ENCODE peak calls at places on chromosomes 12 and 14, in seven cellular contexts. One of them, this sample, is unnamed.

GRCh38 chr12:81077329-81077685 is 572 bp upstream of the ACSS3 start:
- DNase-seq in SK-N-SH: no peak
- DNase-seq in H1: peak
- DNase-seq in GM12878: no peak
- DNase-seq in HepG2: peak
- DNase-seq in GM12892: no peak
- DNase-seq in K562: no peak
- DNase-seq in this sample: no peak

GRCh38 chr12:112032292-112032691 is 19.1 kb downstream of the ERP29 start:
- DNase-seq in SK-N-SH: no peak
- DNase-seq in H1: no peak
- DNase-seq in GM12878: no peak
- DNase-seq in HepG2: no peak
- DNase-seq in GM12892: no peak
- DNase-seq in K562: no peak
- DNase-seq in this sample: no peak

GRCh38 chr12:45893240-45893639 is 97.1 kb downstream of the SCAF11 start:
- DNase-seq in SK-N-SH: no peak
- DNase-seq in H1: no peak
- DNase-seq in GM12878: no peak
- DNase-seq in HepG2: peak
- DNase-seq in GM12892: no peak
- DNase-seq in K562: peak
- DNase-seq in this sample: no peak

GRCh38 chr14:99117671-99118045 is 154.3 kb downstream of the BCL11B start:
- DNase-seq in SK-N-SH: no peak
- DNase-seq in H1: no peak
- DNase-seq in GM12878: no peak
- DNase-seq in HepG2: no peak
- DNase-seq in GM12892: no peak
- DNase-seq in K562: no peak
- DNase-seq in this sample: no peak

GRCh38 chr12:76706099-76706498 is 57.8 kb upstream of the ZDHHC17 start:
- DNase-seq in SK-N-SH: no peak
- DNase-seq in H1: no peak
- DNase-seq in GM12878: no peak
- DNase-seq in HepG2: no peak
- DNase-seq in GM12892: no peak
- DNase-seq in K562: no peak
- DNase-seq in this sample: no peak

GRCh38 chr12:106309671-106310313 is 7.3 kb downstream of the TCP11L2 start:
- DNase-seq in SK-N-SH: no peak
- DNase-seq in H1: no peak
- DNase-seq in GM12878: no peak
- DNase-seq in HepG2: no peak
- DNase-seq in GM12892: no peak
- DNase-seq in K562: no peak
- DNase-seq in this sample: no peak

GRCh38 chr12:92226036-92226661 is 80.5 kb upstream of the BTG1 start:
- DNase-seq in SK-N-SH: no peak
- DNase-seq in H1: no peak
- DNase-seq in GM12878: no peak
- DNase-seq in HepG2: no peak
- DNase-seq in GM12892: no peak
- DNase-seq in K562: no peak
- DNase-seq in this sample: no peak

GRCh38 chr12:87233636-87234035 is 795.6 kb downstream of the C12orf50 start:
- DNase-seq in SK-N-SH: no peak
- DNase-seq in H1: no peak
- DNase-seq in GM12878: no peak
- DNase-seq in HepG2: no peak
- DNase-seq in GM12892: no peak
- DNase-seq in K562: no peak
- DNase-seq in this sample: no peak

GRCh38 chr12:26268841-26269553 is 73.6 kb downstream of the SSPN start:
- DNase-seq in SK-N-SH: no peak
- DNase-seq in H1: no peak
- DNase-seq in GM12878: no peak
- DNase-seq in HepG2: peak
- DNase-seq in GM12892: no peak
- DNase-seq in K562: no peak
- DNase-seq in this sample: no peak

GRCh38 chr12:119036878-119037493 is 55.6 kb downstream of the SRRM4 start:
- DNase-seq in SK-N-SH: peak
- DNase-seq in H1: no peak
- DNase-seq in GM12878: no peak
- DNase-seq in HepG2: peak
- DNase-seq in GM12892: peak
- DNase-seq in K562: peak
- DNase-seq in this sample: peak

GRCh38 chr12:77060136-77060882 is 5.1 kb downstream of the E2F7 start:
- DNase-seq in SK-N-SH: no peak
- DNase-seq in H1: no peak
- DNase-seq in GM12878: peak
- DNase-seq in HepG2: no peak
- DNase-seq in GM12892: no peak
- DNase-seq in K562: no peak
- DNase-seq in this sample: no peak

GRCh38 chr14:91861091-91861490 is 6.2 kb downstream of the TC2N start:
- DNase-seq in SK-N-SH: no peak
- DNase-seq in H1: no peak
- DNase-seq in GM12878: no peak
- DNase-seq in HepG2: no peak
- DNase-seq in GM12892: no peak
- DNase-seq in K562: no peak
- DNase-seq in this sample: no peak

GRCh38 chr14:104658325-104658712 is 31.1 kb upstream of the INF2 start:
- DNase-seq in SK-N-SH: peak
- DNase-seq in H1: no peak
- DNase-seq in GM12878: no peak
- DNase-seq in HepG2: no peak
- DNase-seq in GM12892: no peak
- DNase-seq in K562: no peak
- DNase-seq in this sample: no peak

GRCh38 chr12:20577054-20577453 is 118.1 kb upstream of the SLCO1C1 start:
- DNase-seq in SK-N-SH: no peak
- DNase-seq in H1: no peak
- DNase-seq in GM12878: no peak
- DNase-seq in HepG2: no peak
- DNase-seq in GM12892: no peak
- DNase-seq in K562: no peak
- DNase-seq in this sample: no peak

GRCh38 chr12:32043928-32044549 is 62.6 kb upstream of the BICD1 start:
- DNase-seq in SK-N-SH: no peak
- DNase-seq in H1: no peak
- DNase-seq in GM12878: no peak
- DNase-seq in HepG2: no peak
- DNase-seq in GM12892: no peak
- DNase-seq in K562: no peak
- DNase-seq in this sample: no peak

GRCh38 chr12:54439096-54439495 is 20.0 kb upstream of the ITGA5 start:
- DNase-seq in SK-N-SH: no peak
- DNase-seq in H1: no peak
- DNase-seq in GM12878: no peak
- DNase-seq in HepG2: no peak
- DNase-seq in GM12892: no peak
- DNase-seq in K562: no peak
- DNase-seq in this sample: no peak

GRCh38 chr12:108313609-108314331 is 25.3 kb downstream of the CMKLR1 start:
- DNase-seq in SK-N-SH: peak
- DNase-seq in H1: no peak
- DNase-seq in GM12878: no peak
- DNase-seq in HepG2: peak
- DNase-seq in GM12892: no peak
- DNase-seq in K562: no peak
- DNase-seq in this sample: no peak

GRCh38 chr14:43247877-43248276 is 1259.2 kb downstream of the FSCB start:
- DNase-seq in SK-N-SH: no peak
- DNase-seq in H1: no peak
- DNase-seq in GM12878: no peak
- DNase-seq in HepG2: no peak
- DNase-seq in GM12892: no peak
- DNase-seq in K562: no peak
- DNase-seq in this sample: no peak

GRCh38 chr12:7079826-7080125 is 12.5 kb downstream of the C1R start:
- DNase-seq in SK-N-SH: no peak
- DNase-seq in H1: no peak
- DNase-seq in GM12878: no peak
- DNase-seq in HepG2: no peak
- DNase-seq in GM12892: no peak
- DNase-seq in K562: no peak
- DNase-seq in this sample: no peak

GRCh38 chr12:53867216-53868012 is 71.2 kb upstream of the HOXC13 start:
- DNase-seq in SK-N-SH: no peak
- DNase-seq in H1: no peak
- DNase-seq in GM12878: no peak
- DNase-seq in HepG2: peak
- DNase-seq in GM12892: no peak
- DNase-seq in K562: peak
- DNase-seq in this sample: no peak

GRCh38 chr14:23365353-23366162 is 586 bp upstream of the EFS start:
- DNase-seq in SK-N-SH: peak
- DNase-seq in H1: no peak
- DNase-seq in GM12878: no peak
- DNase-seq in HepG2: no peak
- DNase-seq in GM12892: no peak
- DNase-seq in K562: no peak
- DNase-seq in this sample: no peak

GRCh38 chr14:60922050-60922449 is 58.8 kb downstream of the TRMT5 start:
- DNase-seq in SK-N-SH: peak
- DNase-seq in H1: no peak
- DNase-seq in GM12878: no peak
- DNase-seq in HepG2: no peak
- DNase-seq in GM12892: no peak
- DNase-seq in K562: no peak
- DNase-seq in this sample: no peak

GRCh38 chr14:102375126-102375525 is 12.4 kb downstream of the TECPR2 start:
- DNase-seq in SK-N-SH: no peak
- DNase-seq in H1: no peak
- DNase-seq in GM12878: no peak
- DNase-seq in HepG2: no peak
- DNase-seq in GM12892: no peak
- DNase-seq in K562: no peak
- DNase-seq in this sample: no peak

GRCh38 chr12:27777141-27777540 is 2.9 kb upstream of the KLHL42 start:
- DNase-seq in SK-N-SH: no peak
- DNase-seq in H1: no peak
- DNase-seq in GM12878: no peak
- DNase-seq in HepG2: no peak
- DNase-seq in GM12892: no peak
- DNase-seq in K562: no peak
- DNase-seq in this sample: no peak

GRCh38 chr12:75998292-75999063 is 33.1 kb downstream of the PHLDA1 start:
- DNase-seq in SK-N-SH: no peak
- DNase-seq in H1: no peak
- DNase-seq in GM12878: no peak
- DNase-seq in HepG2: no peak
- DNase-seq in GM12892: no peak
- DNase-seq in K562: no peak
- DNase-seq in this sample: no peak

GRCh38 chr12:108857158-108857407 is 300 bp downstream of the SSH1 start:
- DNase-seq in SK-N-SH: no peak
- DNase-seq in H1: no peak
- DNase-seq in GM12878: no peak
- DNase-seq in HepG2: no peak
- DNase-seq in GM12892: no peak
- DNase-seq in K562: no peak
- DNase-seq in this sample: no peak

GRCh38 chr14:104244221-104245011 is 106.0 kb downstream of the KIF26A start:
- DNase-seq in SK-N-SH: no peak
- DNase-seq in H1: no peak
- DNase-seq in GM12878: no peak
- DNase-seq in HepG2: no peak
- DNase-seq in GM12892: no peak
- DNase-seq in K562: no peak
- DNase-seq in this sample: no peak

GRCh38 chr12:13973981-13974380 is 7.4 kb downstream of the GRIN2B start:
- DNase-seq in SK-N-SH: no peak
- DNase-seq in H1: no peak
- DNase-seq in GM12878: no peak
- DNase-seq in HepG2: no peak
- DNase-seq in GM12892: no peak
- DNase-seq in K562: no peak
- DNase-seq in this sample: no peak

GRCh38 chr12:85803231-85803630 is 33.0 kb downstream of the RASSF9 start:
- DNase-seq in SK-N-SH: no peak
- DNase-seq in H1: no peak
- DNase-seq in GM12878: no peak
- DNase-seq in HepG2: no peak
- DNase-seq in GM12892: no peak
- DNase-seq in K562: no peak
- DNase-seq in this sample: no peak
- TF ChIP-seq TAF1 in SK-N-SH: no peak
- TF ChIP-seq TAF1 in H1: no peak
- TF ChIP-seq TAF1 in GM12878: no peak
- TF ChIP-seq TAF1 in HepG2: no peak
- TF ChIP-seq TAF1 in GM12892: no peak
- TF ChIP-seq TAF1 in K562: no peak
- TF ChIP-seq TAF1 in this sample: no peak

GRCh38 chr12:18888062-18888461 is 150.1 kb downstream of the CAPZA3 start:
- DNase-seq in SK-N-SH: no peak
- DNase-seq in H1: no peak
- DNase-seq in GM12878: no peak
- DNase-seq in HepG2: no peak
- DNase-seq in GM12892: no peak
- DNase-seq in K562: no peak
- DNase-seq in this sample: no peak
- TF ChIP-seq TAF1 in SK-N-SH: no peak
- TF ChIP-seq TAF1 in H1: no peak
- TF ChIP-seq TAF1 in GM12878: no peak
- TF ChIP-seq TAF1 in HepG2: no peak
- TF ChIP-seq TAF1 in GM12892: no peak
- TF ChIP-seq TAF1 in K562: no peak
- TF ChIP-seq TAF1 in this sample: no peak

GRCh38 chr12:74586251-74586650 is 48.6 kb downstream of the ATXN7L3B start:
- DNase-seq in SK-N-SH: peak
- DNase-seq in H1: no peak
- DNase-seq in GM12878: no peak
- DNase-seq in HepG2: no peak
- DNase-seq in GM12892: no peak
- DNase-seq in K562: no peak
- DNase-seq in this sample: no peak
- TF ChIP-seq TAF1 in SK-N-SH: no peak
- TF ChIP-seq TAF1 in H1: no peak
- TF ChIP-seq TAF1 in GM12878: no peak
- TF ChIP-seq TAF1 in HepG2: no peak
- TF ChIP-seq TAF1 in GM12892: no peak
- TF ChIP-seq TAF1 in K562: no peak
- TF ChIP-seq TAF1 in this sample: no peak

GRCh38 chr12:100083308-100083707 is 59.4 kb downstream of the BLTP3B start:
- DNase-seq in SK-N-SH: no peak
- DNase-seq in H1: no peak
- DNase-seq in GM12878: no peak
- DNase-seq in HepG2: no peak
- DNase-seq in GM12892: no peak
- DNase-seq in K562: no peak
- DNase-seq in this sample: no peak

GRCh38 chr12:100075598-100075997 is 67.1 kb downstream of the BLTP3B start:
- DNase-seq in SK-N-SH: no peak
- DNase-seq in H1: no peak
- DNase-seq in GM12878: no peak
- DNase-seq in HepG2: no peak
- DNase-seq in GM12892: no peak
- DNase-seq in K562: no peak
- DNase-seq in this sample: no peak

GRCh38 chr12:100077367-100077766 is 65.3 kb downstream of the BLTP3B start:
- DNase-seq in SK-N-SH: peak
- DNase-seq in H1: no peak
- DNase-seq in GM12878: no peak
- DNase-seq in HepG2: peak
- DNase-seq in GM12892: no peak
- DNase-seq in K562: no peak
- DNase-seq in this sample: no peak
- TF ChIP-seq TAF1 in SK-N-SH: no peak
- TF ChIP-seq TAF1 in H1: no peak
- TF ChIP-seq TAF1 in GM12878: no peak
- TF ChIP-seq TAF1 in HepG2: no peak
- TF ChIP-seq TAF1 in GM12892: no peak
- TF ChIP-seq TAF1 in K562: no peak
- TF ChIP-seq TAF1 in this sample: no peak

This sample was measured in GM12891.